ENCODE peak calls at places on chromosomes 4 and X, in ten cellular contexts. One of them, this sample, is unnamed.

GRCh38 chrX:49040376-49040955 is 2.7 kb downstream of the TFE3 start:
- DNase-seq in kidney epithelial cell: no peak
- DNase-seq in stimulated activated CD4-positive, alpha-beta T cell treated with anti-CD3 and anti-CD28 coated beads, TNF-alpha, amount 100 ng/mL, for 48 hours: no peak
- DNase-seq in stimulated activated CD8-positive, alpha-beta memory T cell treated with anti-CD3 and anti-CD28 coated beads, Interleukin-7, amount 100 ng/mL, for 24 hours: no peak
- DNase-seq in glutamatergic neuron: no peak
- DNase-seq in fibroblast of villous mesenchyme: no peak
- DNase-seq in central memory CD4-positive, alpha-beta T cell: no peak
- DNase-seq in activated CD4-positive, alpha-beta T cell treated with anti-CD3 and anti-CD28 coated beads, Interleukin-2, amount 50 U/mL, for 1 hour: no peak
- DNase-seq in Right ventricle myocardium superior: no peak
- DNase-seq in islet precursor cell: no peak
- DNase-seq in this sample: no peak

GRCh38 chr4:139768913-139769312 is 103.3 kb downstream of the MGST2 start:
- DNase-seq in Right ventricle myocardium superior: no peak
- DNase-seq in central memory CD4-positive, alpha-beta T cell: no peak
- DNase-seq in stimulated activated CD4-positive, alpha-beta T cell treated with anti-CD3 and anti-CD28 coated beads, TNF-alpha, amount 100 ng/mL, for 48 hours: no peak
- DNase-seq in kidney epithelial cell: no peak
- DNase-seq in islet precursor cell: no peak
- DNase-seq in stimulated activated CD8-positive, alpha-beta memory T cell treated with anti-CD3 and anti-CD28 coated beads, Interleukin-7, amount 100 ng/mL, for 24 hours: no peak
- DNase-seq in fibroblast of villous mesenchyme: no peak
- DNase-seq in glutamatergic neuron: no peak
- DNase-seq in activated CD4-positive, alpha-beta T cell treated with anti-CD3 and anti-CD28 coated beads, Interleukin-2, amount 50 U/mL, for 1 hour: no peak
- DNase-seq in this sample: no peak

GRCh38 chr4:59380841-59381366 is 1819.2 kb upstream of the ADGRL3 start:
- DNase-seq in stimulated activated CD8-positive, alpha-beta memory T cell treated with anti-CD3 and anti-CD28 coated beads, Interleukin-7, amount 100 ng/mL, for 24 hours: no peak
- DNase-seq in fibroblast of villous mesenchyme: no peak
- DNase-seq in stimulated activated CD4-positive, alpha-beta T cell treated with anti-CD3 and anti-CD28 coated beads, TNF-alpha, amount 100 ng/mL, for 48 hours: no peak
- DNase-seq in kidney epithelial cell: no peak
- DNase-seq in Right ventricle myocardium superior: no peak
- DNase-seq in activated CD4-positive, alpha-beta T cell treated with anti-CD3 and anti-CD28 coated beads, Interleukin-2, amount 50 U/mL, for 1 hour: no peak
- DNase-seq in glutamatergic neuron: no peak
- DNase-seq in central memory CD4-positive, alpha-beta T cell: no peak
- DNase-seq in islet precursor cell: no peak
- DNase-seq in this sample: no peak

GRCh38 chr4:186838295-186838694 is 114.6 kb upstream of the FAT1 start:
- DNase-seq in islet precursor cell: no peak
- DNase-seq in glutamatergic neuron: no peak
- DNase-seq in activated CD4-positive, alpha-beta T cell treated with anti-CD3 and anti-CD28 coated beads, Interleukin-2, amount 50 U/mL, for 1 hour: no peak
- DNase-seq in fibroblast of villous mesenchyme: no peak
- DNase-seq in central memory CD4-positive, alpha-beta T cell: no peak
- DNase-seq in stimulated activated CD4-positive, alpha-beta T cell treated with anti-CD3 and anti-CD28 coated beads, TNF-alpha, amount 100 ng/mL, for 48 hours: no peak
- DNase-seq in Right ventricle myocardium superior: no peak
- DNase-seq in kidney epithelial cell: no peak
- DNase-seq in stimulated activated CD8-positive, alpha-beta memory T cell treated with anti-CD3 and anti-CD28 coated beads, Interleukin-7, amount 100 ng/mL, for 24 hours: no peak
- DNase-seq in this sample: no peak

GRCh38 chrX:51435101-51435500 is 61.3 kb downstream of the NUDT11 start:
- DNase-seq in kidney epithelial cell: no peak
- DNase-seq in Right ventricle myocardium superior: no peak
- DNase-seq in central memory CD4-positive, alpha-beta T cell: no peak
- DNase-seq in activated CD4-positive, alpha-beta T cell treated with anti-CD3 and anti-CD28 coated beads, Interleukin-2, amount 50 U/mL, for 1 hour: no peak
- DNase-seq in stimulated activated CD4-positive, alpha-beta T cell treated with anti-CD3 and anti-CD28 coated beads, TNF-alpha, amount 100 ng/mL, for 48 hours: no peak
- DNase-seq in islet precursor cell: no peak
- DNase-seq in stimulated activated CD8-positive, alpha-beta memory T cell treated with anti-CD3 and anti-CD28 coated beads, Interleukin-7, amount 100 ng/mL, for 24 hours: no peak
- DNase-seq in glutamatergic neuron: no peak
- DNase-seq in fibroblast of villous mesenchyme: no peak
- DNase-seq in this sample: no peak

GRCh38 chr4:98466868-98467599 is 191.4 kb downstream of the TSPAN5 start:
- DNase-seq in stimulated activated CD4-positive, alpha-beta T cell treated with anti-CD3 and anti-CD28 coated beads, TNF-alpha, amount 100 ng/mL, for 48 hours: no peak
- DNase-seq in activated CD4-positive, alpha-beta T cell treated with anti-CD3 and anti-CD28 coated beads, Interleukin-2, amount 50 U/mL, for 1 hour: no peak
- DNase-seq in fibroblast of villous mesenchyme: no peak
- DNase-seq in glutamatergic neuron: no peak
- DNase-seq in Right ventricle myocardium superior: no peak
- DNase-seq in stimulated activated CD8-positive, alpha-beta memory T cell treated with anti-CD3 and anti-CD28 coated beads, Interleukin-7, amount 100 ng/mL, for 24 hours: no peak
- DNase-seq in central memory CD4-positive, alpha-beta T cell: no peak
- DNase-seq in islet precursor cell: no peak
- DNase-seq in kidney epithelial cell: no peak
- DNase-seq in this sample: no peak

GRCh38 chrX:23773601-23774175 is 9.3 kb upstream of the SAT1 start:
- DNase-seq in central memory CD4-positive, alpha-beta T cell: peak
- DNase-seq in kidney epithelial cell: no peak
- DNase-seq in islet precursor cell: no peak
- DNase-seq in stimulated activated CD8-positive, alpha-beta memory T cell treated with anti-CD3 and anti-CD28 coated beads, Interleukin-7, amount 100 ng/mL, for 24 hours: no peak
- DNase-seq in fibroblast of villous mesenchyme: no peak
- DNase-seq in stimulated activated CD4-positive, alpha-beta T cell treated with anti-CD3 and anti-CD28 coated beads, TNF-alpha, amount 100 ng/mL, for 48 hours: no peak
- DNase-seq in Right ventricle myocardium superior: no peak
- DNase-seq in activated CD4-positive, alpha-beta T cell treated with anti-CD3 and anti-CD28 coated beads, Interleukin-2, amount 50 U/mL, for 1 hour: peak
- DNase-seq in glutamatergic neuron: no peak
- DNase-seq in this sample: peak

GRCh38 chr4:122783301-122784215 is 43.1 kb upstream of the FGF2 start:
- DNase-seq in central memory CD4-positive, alpha-beta T cell: no peak
- DNase-seq in activated CD4-positive, alpha-beta T cell treated with anti-CD3 and anti-CD28 coated beads, Interleukin-2, amount 50 U/mL, for 1 hour: no peak
- DNase-seq in kidney epithelial cell: peak
- DNase-seq in Right ventricle myocardium superior: peak
- DNase-seq in stimulated activated CD4-positive, alpha-beta T cell treated with anti-CD3 and anti-CD28 coated beads, TNF-alpha, amount 100 ng/mL, for 48 hours: no peak
- DNase-seq in stimulated activated CD8-positive, alpha-beta memory T cell treated with anti-CD3 and anti-CD28 coated beads, Interleukin-7, amount 100 ng/mL, for 24 hours: no peak
- DNase-seq in islet precursor cell: peak
- DNase-seq in fibroblast of villous mesenchyme: peak
- DNase-seq in glutamatergic neuron: no peak
- DNase-seq in this sample: no peak

GRCh38 chr4:185424905-185425599 is 712 bp downstream of the UFSP2 start:
- DNase-seq in activated CD4-positive, alpha-beta T cell treated with anti-CD3 and anti-CD28 coated beads, Interleukin-2, amount 50 U/mL, for 1 hour: no peak
- DNase-seq in islet precursor cell: no peak
- DNase-seq in glutamatergic neuron: no peak
- DNase-seq in stimulated activated CD4-positive, alpha-beta T cell treated with anti-CD3 and anti-CD28 coated beads, TNF-alpha, amount 100 ng/mL, for 48 hours: no peak
- DNase-seq in Right ventricle myocardium superior: no peak
- DNase-seq in kidney epithelial cell: peak
- DNase-seq in stimulated activated CD8-positive, alpha-beta memory T cell treated with anti-CD3 and anti-CD28 coated beads, Interleukin-7, amount 100 ng/mL, for 24 hours: no peak
- DNase-seq in central memory CD4-positive, alpha-beta T cell: no peak
- DNase-seq in fibroblast of villous mesenchyme: no peak
- DNase-seq in this sample: peak

GRCh38 chr4:77040265-77040664 is 35.5 kb downstream of the CCNI start:
- DNase-seq in fibroblast of villous mesenchyme: peak
- DNase-seq in kidney epithelial cell: peak
- DNase-seq in activated CD4-positive, alpha-beta T cell treated with anti-CD3 and anti-CD28 coated beads, Interleukin-2, amount 50 U/mL, for 1 hour: no peak
- DNase-seq in islet precursor cell: no peak
- DNase-seq in glutamatergic neuron: no peak
- DNase-seq in stimulated activated CD8-positive, alpha-beta memory T cell treated with anti-CD3 and anti-CD28 coated beads, Interleukin-7, amount 100 ng/mL, for 24 hours: no peak
- DNase-seq in central memory CD4-positive, alpha-beta T cell: no peak
- DNase-seq in stimulated activated CD4-positive, alpha-beta T cell treated with anti-CD3 and anti-CD28 coated beads, TNF-alpha, amount 100 ng/mL, for 48 hours: no peak
- DNase-seq in Right ventricle myocardium superior: no peak
- DNase-seq in this sample: no peak

GRCh38 chrX:46954716-46955115 is 42.5 kb downstream of the JADE3 start:
- DNase-seq in kidney epithelial cell: no peak
- DNase-seq in central memory CD4-positive, alpha-beta T cell: no peak
- DNase-seq in stimulated activated CD8-positive, alpha-beta memory T cell treated with anti-CD3 and anti-CD28 coated beads, Interleukin-7, amount 100 ng/mL, for 24 hours: no peak
- DNase-seq in fibroblast of villous mesenchyme: no peak
- DNase-seq in Right ventricle myocardium superior: no peak
- DNase-seq in glutamatergic neuron: no peak
- DNase-seq in stimulated activated CD4-positive, alpha-beta T cell treated with anti-CD3 and anti-CD28 coated beads, TNF-alpha, amount 100 ng/mL, for 48 hours: no peak
- DNase-seq in activated CD4-positive, alpha-beta T cell treated with anti-CD3 and anti-CD28 coated beads, Interleukin-2, amount 50 U/mL, for 1 hour: no peak
- DNase-seq in islet precursor cell: no peak
- DNase-seq in this sample: no peak

GRCh38 chrX:123475068-123475724 is 257.7 kb downstream of the THOC2 start:
- DNase-seq in Right ventricle myocardium superior: no peak
- DNase-seq in fibroblast of villous mesenchyme: peak
- DNase-seq in stimulated activated CD8-positive, alpha-beta memory T cell treated with anti-CD3 and anti-CD28 coated beads, Interleukin-7, amount 100 ng/mL, for 24 hours: no peak
- DNase-seq in kidney epithelial cell: no peak
- DNase-seq in central memory CD4-positive, alpha-beta T cell: no peak
- DNase-seq in islet precursor cell: no peak
- DNase-seq in stimulated activated CD4-positive, alpha-beta T cell treated with anti-CD3 and anti-CD28 coated beads, TNF-alpha, amount 100 ng/mL, for 48 hours: no peak
- DNase-seq in activated CD4-positive, alpha-beta T cell treated with anti-CD3 and anti-CD28 coated beads, Interleukin-2, amount 50 U/mL, for 1 hour: no peak
- DNase-seq in glutamatergic neuron: no peak
- DNase-seq in this sample: no peak

GRCh38 chr4:5708829-5709680 is 696 bp upstream of the EVC2 start:
- DNase-seq in stimulated activated CD4-positive, alpha-beta T cell treated with anti-CD3 and anti-CD28 coated beads, TNF-alpha, amount 100 ng/mL, for 48 hours: no peak
- DNase-seq in Right ventricle myocardium superior: no peak
- DNase-seq in stimulated activated CD8-positive, alpha-beta memory T cell treated with anti-CD3 and anti-CD28 coated beads, Interleukin-7, amount 100 ng/mL, for 24 hours: no peak
- DNase-seq in islet precursor cell: no peak
- DNase-seq in fibroblast of villous mesenchyme: no peak
- DNase-seq in glutamatergic neuron: no peak
- DNase-seq in activated CD4-positive, alpha-beta T cell treated with anti-CD3 and anti-CD28 coated beads, Interleukin-2, amount 50 U/mL, for 1 hour: no peak
- DNase-seq in central memory CD4-positive, alpha-beta T cell: no peak
- DNase-seq in kidney epithelial cell: no peak
- DNase-seq in this sample: no peak

GRCh38 chr4:48542888-48543287 is 52.8 kb downstream of the ZAR1 start:
- DNase-seq in kidney epithelial cell: no peak
- DNase-seq in fibroblast of villous mesenchyme: no peak
- DNase-seq in stimulated activated CD8-positive, alpha-beta memory T cell treated with anti-CD3 and anti-CD28 coated beads, Interleukin-7, amount 100 ng/mL, for 24 hours: no peak
- DNase-seq in activated CD4-positive, alpha-beta T cell treated with anti-CD3 and anti-CD28 coated beads, Interleukin-2, amount 50 U/mL, for 1 hour: no peak
- DNase-seq in glutamatergic neuron: no peak
- DNase-seq in islet precursor cell: no peak
- DNase-seq in stimulated activated CD4-positive, alpha-beta T cell treated with anti-CD3 and anti-CD28 coated beads, TNF-alpha, amount 100 ng/mL, for 48 hours: no peak
- DNase-seq in central memory CD4-positive, alpha-beta T cell: no peak
- DNase-seq in Right ventricle myocardium superior: no peak
- DNase-seq in this sample: no peak

GRCh38 chr4:6956087-6956433 is 46.4 kb downstream of the TBC1D14 start:
- DNase-seq in kidney epithelial cell: no peak
- DNase-seq in stimulated activated CD4-positive, alpha-beta T cell treated with anti-CD3 and anti-CD28 coated beads, TNF-alpha, amount 100 ng/mL, for 48 hours: no peak
- DNase-seq in stimulated activated CD8-positive, alpha-beta memory T cell treated with anti-CD3 and anti-CD28 coated beads, Interleukin-7, amount 100 ng/mL, for 24 hours: no peak
- DNase-seq in Right ventricle myocardium superior: no peak
- DNase-seq in islet precursor cell: peak
- DNase-seq in activated CD4-positive, alpha-beta T cell treated with anti-CD3 and anti-CD28 coated beads, Interleukin-2, amount 50 U/mL, for 1 hour: no peak
- DNase-seq in central memory CD4-positive, alpha-beta T cell: no peak
- DNase-seq in glutamatergic neuron: no peak
- DNase-seq in fibroblast of villous mesenchyme: no peak
- DNase-seq in this sample: no peak

GRCh38 chr4:132763465-132763864 is 385.6 kb upstream of the PCDH10 start:
- DNase-seq in stimulated activated CD8-positive, alpha-beta memory T cell treated with anti-CD3 and anti-CD28 coated beads, Interleukin-7, amount 100 ng/mL, for 24 hours: no peak
- DNase-seq in central memory CD4-positive, alpha-beta T cell: no peak
- DNase-seq in stimulated activated CD4-positive, alpha-beta T cell treated with anti-CD3 and anti-CD28 coated beads, TNF-alpha, amount 100 ng/mL, for 48 hours: no peak
- DNase-seq in Right ventricle myocardium superior: no peak
- DNase-seq in activated CD4-positive, alpha-beta T cell treated with anti-CD3 and anti-CD28 coated beads, Interleukin-2, amount 50 U/mL, for 1 hour: no peak
- DNase-seq in kidney epithelial cell: no peak
- DNase-seq in fibroblast of villous mesenchyme: no peak
- DNase-seq in glutamatergic neuron: no peak
- DNase-seq in islet precursor cell: peak
- DNase-seq in this sample: no peak

GRCh38 chr4:24637173-24637572 is 52.8 kb upstream of the DHX15 start:
- DNase-seq in activated CD4-positive, alpha-beta T cell treated with anti-CD3 and anti-CD28 coated beads, Interleukin-2, amount 50 U/mL, for 1 hour: no peak
- DNase-seq in kidney epithelial cell: no peak
- DNase-seq in stimulated activated CD8-positive, alpha-beta memory T cell treated with anti-CD3 and anti-CD28 coated beads, Interleukin-7, amount 100 ng/mL, for 24 hours: no peak
- DNase-seq in central memory CD4-positive, alpha-beta T cell: no peak
- DNase-seq in islet precursor cell: no peak
- DNase-seq in glutamatergic neuron: no peak
- DNase-seq in stimulated activated CD4-positive, alpha-beta T cell treated with anti-CD3 and anti-CD28 coated beads, TNF-alpha, amount 100 ng/mL, for 48 hours: no peak
- DNase-seq in Right ventricle myocardium superior: no peak
- DNase-seq in fibroblast of villous mesenchyme: no peak
- DNase-seq in this sample: no peak

GRCh38 chrX:2188840-2189239 is 311.9 kb downstream of the DHRSX start:
- DNase-seq in Right ventricle myocardium superior: no peak
- DNase-seq in glutamatergic neuron: no peak
- DNase-seq in kidney epithelial cell: no peak
- DNase-seq in islet precursor cell: no peak
- DNase-seq in stimulated activated CD4-positive, alpha-beta T cell treated with anti-CD3 and anti-CD28 coated beads, TNF-alpha, amount 100 ng/mL, for 48 hours: no peak
- DNase-seq in stimulated activated CD8-positive, alpha-beta memory T cell treated with anti-CD3 and anti-CD28 coated beads, Interleukin-7, amount 100 ng/mL, for 24 hours: no peak
- DNase-seq in central memory CD4-positive, alpha-beta T cell: no peak
- DNase-seq in activated CD4-positive, alpha-beta T cell treated with anti-CD3 and anti-CD28 coated beads, Interleukin-2, amount 50 U/mL, for 1 hour: no peak
- DNase-seq in fibroblast of villous mesenchyme: no peak
- DNase-seq in this sample: no peak

GRCh38 chrX:110588853-110589252 is 206.8 kb downstream of the CHRDL1 start:
- DNase-seq in central memory CD4-positive, alpha-beta T cell: no peak
- DNase-seq in glutamatergic neuron: no peak
- DNase-seq in islet precursor cell: no peak
- DNase-seq in Right ventricle myocardium superior: no peak
- DNase-seq in kidney epithelial cell: no peak
- DNase-seq in stimulated activated CD4-positive, alpha-beta T cell treated with anti-CD3 and anti-CD28 coated beads, TNF-alpha, amount 100 ng/mL, for 48 hours: no peak
- DNase-seq in fibroblast of villous mesenchyme: no peak
- DNase-seq in activated CD4-positive, alpha-beta T cell treated with anti-CD3 and anti-CD28 coated beads, Interleukin-2, amount 50 U/mL, for 1 hour: no peak
- DNase-seq in stimulated activated CD8-positive, alpha-beta memory T cell treated with anti-CD3 and anti-CD28 coated beads, Interleukin-7, amount 100 ng/mL, for 24 hours: no peak
- DNase-seq in this sample: no peak

GRCh38 chr4:4328840-4329239 is 38.8 kb downstream of the ZBTB49 start:
- DNase-seq in kidney epithelial cell: no peak
- DNase-seq in stimulated activated CD8-positive, alpha-beta memory T cell treated with anti-CD3 and anti-CD28 coated beads, Interleukin-7, amount 100 ng/mL, for 24 hours: no peak
- DNase-seq in islet precursor cell: peak
- DNase-seq in activated CD4-positive, alpha-beta T cell treated with anti-CD3 and anti-CD28 coated beads, Interleukin-2, amount 50 U/mL, for 1 hour: no peak
- DNase-seq in Right ventricle myocardium superior: no peak
- DNase-seq in glutamatergic neuron: no peak
- DNase-seq in central memory CD4-positive, alpha-beta T cell: no peak
- DNase-seq in fibroblast of villous mesenchyme: no peak
- DNase-seq in stimulated activated CD4-positive, alpha-beta T cell treated with anti-CD3 and anti-CD28 coated beads, TNF-alpha, amount 100 ng/mL, for 48 hours: no peak
- DNase-seq in this sample: no peak

GRCh38 chr4:7364979-7365378 is 69.8 kb downstream of the PSAPL1 start:
- DNase-seq in Right ventricle myocardium superior: peak
- DNase-seq in kidney epithelial cell: no peak
- DNase-seq in stimulated activated CD4-positive, alpha-beta T cell treated with anti-CD3 and anti-CD28 coated beads, TNF-alpha, amount 100 ng/mL, for 48 hours: no peak
- DNase-seq in islet precursor cell: no peak
- DNase-seq in central memory CD4-positive, alpha-beta T cell: no peak
- DNase-seq in glutamatergic neuron: no peak
- DNase-seq in activated CD4-positive, alpha-beta T cell treated with anti-CD3 and anti-CD28 coated beads, Interleukin-2, amount 50 U/mL, for 1 hour: no peak
- DNase-seq in stimulated activated CD8-positive, alpha-beta memory T cell treated with anti-CD3 and anti-CD28 coated beads, Interleukin-7, amount 100 ng/mL, for 24 hours: no peak
- DNase-seq in fibroblast of villous mesenchyme: no peak
- DNase-seq in this sample: no peak

GRCh38 chr4:165360041-165360782 is 18.6 kb upstream of the CPE start:
- DNase-seq in kidney epithelial cell: no peak
- DNase-seq in islet precursor cell: no peak
- DNase-seq in stimulated activated CD4-positive, alpha-beta T cell treated with anti-CD3 and anti-CD28 coated beads, TNF-alpha, amount 100 ng/mL, for 48 hours: no peak
- DNase-seq in Right ventricle myocardium superior: no peak
- DNase-seq in activated CD4-positive, alpha-beta T cell treated with anti-CD3 and anti-CD28 coated beads, Interleukin-2, amount 50 U/mL, for 1 hour: no peak
- DNase-seq in glutamatergic neuron: no peak
- DNase-seq in fibroblast of villous mesenchyme: peak
- DNase-seq in central memory CD4-positive, alpha-beta T cell: no peak
- DNase-seq in stimulated activated CD8-positive, alpha-beta memory T cell treated with anti-CD3 and anti-CD28 coated beads, Interleukin-7, amount 100 ng/mL, for 24 hours: no peak
- DNase-seq in this sample: no peak

GRCh38 chrX:97294016-97294415 is 410.3 kb downstream of the RPA4 start:
- DNase-seq in kidney epithelial cell: no peak
- DNase-seq in stimulated activated CD4-positive, alpha-beta T cell treated with anti-CD3 and anti-CD28 coated beads, TNF-alpha, amount 100 ng/mL, for 48 hours: no peak
- DNase-seq in Right ventricle myocardium superior: no peak
- DNase-seq in stimulated activated CD8-positive, alpha-beta memory T cell treated with anti-CD3 and anti-CD28 coated beads, Interleukin-7, amount 100 ng/mL, for 24 hours: no peak
- DNase-seq in glutamatergic neuron: no peak
- DNase-seq in central memory CD4-positive, alpha-beta T cell: no peak
- DNase-seq in activated CD4-positive, alpha-beta T cell treated with anti-CD3 and anti-CD28 coated beads, Interleukin-2, amount 50 U/mL, for 1 hour: no peak
- DNase-seq in islet precursor cell: no peak
- DNase-seq in fibroblast of villous mesenchyme: peak
- DNase-seq in this sample: no peak

GRCh38 chr4:39528056-39528465 is 822 bp upstream of the UGDH start:
- DNase-seq in Right ventricle myocardium superior: no peak
- DNase-seq in islet precursor cell: no peak
- DNase-seq in stimulated activated CD4-positive, alpha-beta T cell treated with anti-CD3 and anti-CD28 coated beads, TNF-alpha, amount 100 ng/mL, for 48 hours: no peak
- DNase-seq in stimulated activated CD8-positive, alpha-beta memory T cell treated with anti-CD3 and anti-CD28 coated beads, Interleukin-7, amount 100 ng/mL, for 24 hours: no peak
- DNase-seq in central memory CD4-positive, alpha-beta T cell: no peak
- DNase-seq in glutamatergic neuron: no peak
- DNase-seq in fibroblast of villous mesenchyme: peak
- DNase-seq in kidney epithelial cell: no peak
- DNase-seq in activated CD4-positive, alpha-beta T cell treated with anti-CD3 and anti-CD28 coated beads, Interleukin-2, amount 50 U/mL, for 1 hour: no peak
- DNase-seq in this sample: no peak